ENCODE peak calls at places on chromosome 7, in nine cellular contexts. U is cardiac muscle cell, Z is heart left ventricle, X is colonic mucosa, O is PC-9, L is transverse colon, Y is A549, P is body of pancreas, C is left ventricle myocardium inferior. N is an unnamed sample.

GRCh38 chr7:143205560-143206293 is 16.1 kb upstream of the TAS2R40 start:
- DNase-seq in X (no peak), L (peak; percentile 24), C (no peak), P (no peak), O (no peak), Y (no peak), Z (no peak), U (no peak), N (no peak)

GRCh38 chr7:143929224-143929920 is 5.7 kb upstream of the OR2F2 start:
- DNase-seq in Y (no peak), C (no peak), P (no peak), X (no peak), L (no peak), Z (no peak), U (no peak), O (no peak), N (no peak)

GRCh38 chr7:84665339-84665738 is 470.8 kb upstream of the SEMA3A start:
- DNase-seq in U (no peak), L (no peak), X (no peak), Z (no peak), O (no peak), P (no peak), Y (no peak), C (no peak), N (no peak)

GRCh38 chr7:96198047-96198636 is 123.8 kb downstream of the SLC25A13 start:
- DNase-seq in O (no peak), U (no peak), X (no peak), Y (no peak), C (no peak), P (no peak), L (no peak), Z (no peak), N (no peak)

GRCh38 chr7:6530626-6531491 is 20.4 kb downstream of the GRID2IP start:
- DNase-seq in U (peak; percentile 48), Z (no peak), O (no peak), C (no peak), L (peak; percentile 67), X (peak; percentile 43), Y (no peak), P (no peak), N (peak; percentile 67)

GRCh38 chr7:89607797-89608196 is 546.5 kb upstream of the STEAP1 start:
- DNase-seq in L (no peak), Z (no peak), O (no peak), X (no peak), P (no peak), C (no peak), Y (no peak), U (no peak), N (no peak)

GRCh38 chr7:132793474-132793873 is 217.2 kb upstream of the PLXNA4 start:
- DNase-seq in O (no peak), C (no peak), U (no peak), Y (no peak), X (no peak), P (no peak), L (no peak), Z (no peak), N (no peak)

GRCh38 chr7:136495081-136495480 is 373.4 kb upstream of the CHRM2 start:
- DNase-seq in Z (no peak), L (no peak), C (no peak), Y (no peak), P (no peak), O (no peak), U (no peak), X (no peak), N (no peak)

GRCh38 chr7:71784180-71784579 is 628.0 kb downstream of the CALN1 start:
- DNase-seq in Y (no peak), L (no peak), P (no peak), C (no peak), Z (no peak), X (no peak), O (no peak), U (no peak), N (no peak)

GRCh38 chr7:71784781-71785180 is 627.4 kb downstream of the CALN1 start:
- DNase-seq in X (no peak), U (no peak), L (no peak), Z (no peak), P (no peak), O (no peak), Y (no peak), C (no peak), N (no peak)

GRCh38 chr7:71787513-71787912 is 624.6 kb downstream of the CALN1 start:
- DNase-seq in Y (no peak), C (no peak), Z (no peak), L (no peak), O (no peak), P (no peak), X (no peak), U (no peak), N (no peak)

GRCh38 chr7:71783779-71784178 is 628.4 kb downstream of the CALN1 start:
- DNase-seq in X (no peak), C (no peak), O (no peak), P (no peak), Z (no peak), Y (no peak), U (no peak), L (no peak), N (no peak)

DNA sequence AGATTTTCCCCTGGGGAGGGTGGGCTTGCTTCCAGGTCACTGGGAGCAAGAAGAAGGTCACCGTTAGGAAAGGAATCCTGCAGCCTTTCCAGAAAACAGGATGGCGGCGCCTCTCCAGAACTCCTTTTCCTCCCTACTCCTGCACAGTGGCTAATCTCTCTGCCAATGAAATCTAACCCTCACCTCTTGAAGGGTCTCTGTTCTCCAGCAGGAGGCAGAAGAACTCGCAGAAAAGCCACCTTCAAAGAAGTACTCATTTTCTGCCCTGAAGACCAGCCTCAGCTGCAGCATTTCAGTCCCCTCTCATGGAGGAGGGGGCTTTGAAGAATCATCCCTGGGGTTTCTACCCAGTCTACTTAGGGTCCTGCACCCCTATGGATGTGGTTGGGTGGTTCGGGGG is 626.9 kb downstream of the CALN1 start:
- DNase-seq in U (no peak), Z (no peak), P (no peak), X (no peak), O (no peak), L (no peak), Y (no peak), C (no peak), N (no peak)
- TF ChIP-seq CTCF in U (no peak), Z (no peak), P (no peak), X (no peak), O (no peak), L (no peak), Y (no peak), C (no peak), N (no peak)

DNA sequence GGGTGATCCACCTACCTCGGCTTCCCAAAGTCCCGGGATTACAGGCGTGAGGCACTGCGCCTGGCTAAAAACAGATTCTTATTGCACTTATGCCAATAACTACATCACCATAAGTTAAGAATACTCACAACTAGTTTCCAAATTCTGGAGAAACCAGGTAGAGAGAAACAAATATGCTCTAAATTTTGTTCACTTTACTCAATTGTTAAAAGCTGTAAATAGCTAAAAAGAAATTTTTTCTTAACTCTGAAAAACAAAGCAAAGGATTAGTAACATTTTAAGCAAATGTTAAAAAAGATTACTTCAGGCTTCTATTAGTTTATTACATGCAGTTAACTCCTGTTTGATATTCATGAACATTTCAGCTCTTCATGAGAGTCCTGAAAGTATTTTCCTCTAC is 28.3 kb upstream of the ZMIZ2 start:
- DNase-seq in O (no peak), L (no peak), Y (no peak), U (no peak), P (no peak), Z (no peak), X (no peak), C (no peak), N (no peak)
- H3K27ac ChIP-seq in O (no peak overlapping the region), L (no peak overlapping the region), Y (no peak overlapping the region), U (no peak overlapping the region), P (no peak overlapping the region), Z (no peak overlapping the region), X (no peak overlapping the region), C (no peak overlapping the region), N (no peak overlapping the region)

GRCh38 chr7:55127622-55128081 is 108.8 kb downstream of the EGFR start:
- DNase-seq in P (no peak), O (no peak), Y (no peak), Z (no peak), X (peak; percentile 73), U (no peak), C (no peak), L (peak; percentile 60), N (no peak)

GRCh38 chr7:55128693-55129394 is 110.0 kb downstream of the EGFR start:
- DNase-seq in P (no peak), O (peak; percentile 57), Y (no peak), U (no peak), L (no peak), C (peak; percentile 80), X (no peak), Z (no peak), N (no peak)

GRCh38 chr7:55127135-55127551 is 108.3 kb downstream of the EGFR start:
- DNase-seq in U (no peak), O (no peak), C (no peak), P (no peak), X (no peak), Y (no peak), Z (no peak), L (no peak), N (no peak)

GRCh38 chr7:55122263-55122662 is 103.4 kb downstream of the EGFR start:
- DNase-seq in Z (no peak), U (no peak), Y (no peak), X (no peak), C (no peak), L (no peak), O (no peak), P (no peak), N (no peak)

GRCh38 chr7:55124989-55125875 is 106.4 kb downstream of the EGFR start:
- DNase-seq in P (no peak), L (no peak), Y (no peak), U (no peak), X (no peak), Z (no peak), C (no peak), O (no peak), N (no peak)
- TF ChIP-seq CTCF in P (no peak), L (no peak), Y (no peak), U (no peak), X (no peak), Z (no peak), C (no peak), O (no peak), N (peak; percentile 35)

GRCh38 chr7:80309971-80310549 is 175.4 kb downstream of the GNAI1 start:
- DNase-seq in O (no peak), L (no peak), Z (no peak), P (no peak), X (no peak), U (no peak), Y (no peak), C (no peak), N (no peak)

GRCh38 chr7:80313067-80313626 is 178.5 kb downstream of the GNAI1 start:
- DNase-seq in P (no peak), X (no peak), Y (no peak), U (no peak), Z (no peak), O (no peak), L (no peak), C (no peak), N (no peak)

GRCh38 chr7:80311313-80311712 is 176.7 kb downstream of the GNAI1 start:
- DNase-seq in Y (no peak), X (no peak), U (no peak), O (no peak), P (no peak), Z (no peak), C (no peak), L (no peak), N (no peak)

GRCh38 chr7:80313716-80314115 is 179.1 kb downstream of the GNAI1 start:
- DNase-seq in P (no peak), L (no peak), C (no peak), X (no peak), Z (no peak), O (no peak), U (no peak), Y (no peak), N (no peak)

GRCh38 chr7:80312139-80312661 is 177.6 kb downstream of the GNAI1 start:
- DNase-seq in L (peak; percentile 10), Y (peak; percentile 4), U (no peak), C (no peak), Z (no peak), X (peak; percentile 23), O (no peak), P (no peak), N (no peak)
- H3K27ac ChIP-seq in L (peak overlapping the region; percentile 25), Y (peak overlapping the region; percentile 42), U (no peak overlapping the region), C (no peak overlapping the region), Z (no peak overlapping the region), X (no peak overlapping the region), O (no peak overlapping the region), P (no peak overlapping the region), N (no peak overlapping the region)